ENCODE peak calls at places on chromosomes 5 and 9, in eight cellular contexts. One of them, this sample, is unnamed.

GRCh38 chr9:33124046-33124445 is 43.1 kb downstream of the B4GALT1 start:
- DNase-seq in progenitor cell of endocrine pancreas: no peak
- DNase-seq in bronchial epithelial cell: no peak
- DNase-seq in ACHN: no peak
- DNase-seq in heart right ventricle: no peak
- DNase-seq in nephron progenitor cell: no peak
- DNase-seq in right cardiac atrium: no peak
- DNase-seq in upper lobe of right lung: no peak
- DNase-seq in this sample: no peak

GRCh38 chr5:141234109-141234508 is 11.0 kb downstream of the PCDHB14 start:
- DNase-seq in upper lobe of right lung: no peak
- DNase-seq in nephron progenitor cell: no peak
- DNase-seq in progenitor cell of endocrine pancreas: no peak
- DNase-seq in bronchial epithelial cell: no peak
- DNase-seq in heart right ventricle: no peak
- DNase-seq in right cardiac atrium: no peak
- DNase-seq in ACHN: no peak
- DNase-seq in this sample: no peak

GRCh38 chr9:38375572-38375963 is 16.9 kb upstream of the ALDH1B1 start:
- DNase-seq in bronchial epithelial cell: no peak
- DNase-seq in progenitor cell of endocrine pancreas: no peak
- DNase-seq in ACHN: no peak
- DNase-seq in upper lobe of right lung: no peak
- DNase-seq in heart right ventricle: no peak
- DNase-seq in right cardiac atrium: no peak
- DNase-seq in nephron progenitor cell: no peak
- DNase-seq in this sample: no peak

GRCh38 chr9:71764438-71764837 is 3.9 kb downstream of the CEMIP2 start:
- DNase-seq in ACHN: no peak
- DNase-seq in progenitor cell of endocrine pancreas: no peak
- DNase-seq in nephron progenitor cell: no peak
- DNase-seq in right cardiac atrium: no peak
- DNase-seq in bronchial epithelial cell: no peak
- DNase-seq in upper lobe of right lung: no peak
- DNase-seq in heart right ventricle: no peak
- DNase-seq in this sample: no peak

GRCh38 chr5:158390556-158390955 is 531.6 kb upstream of the CLINT1 start:
- DNase-seq in bronchial epithelial cell: peak
- DNase-seq in progenitor cell of endocrine pancreas: no peak
- DNase-seq in upper lobe of right lung: no peak
- DNase-seq in nephron progenitor cell: no peak
- DNase-seq in right cardiac atrium: no peak
- DNase-seq in ACHN: no peak
- DNase-seq in heart right ventricle: no peak
- DNase-seq in this sample: no peak

GRCh38 chr9:126162611-126163381 is 163.8 kb upstream of the MVB12B start:
- DNase-seq in nephron progenitor cell: no peak
- DNase-seq in heart right ventricle: no peak
- DNase-seq in upper lobe of right lung: peak
- DNase-seq in bronchial epithelial cell: no peak
- DNase-seq in right cardiac atrium: no peak
- DNase-seq in progenitor cell of endocrine pancreas: no peak
- DNase-seq in ACHN: no peak
- DNase-seq in this sample: no peak

GRCh38 chr5:111676496-111676895 is 80.5 kb downstream of the NREP start:
- DNase-seq in bronchial epithelial cell: no peak
- DNase-seq in ACHN: no peak
- DNase-seq in upper lobe of right lung: no peak
- DNase-seq in right cardiac atrium: no peak
- DNase-seq in progenitor cell of endocrine pancreas: no peak
- DNase-seq in heart right ventricle: no peak
- DNase-seq in nephron progenitor cell: no peak
- DNase-seq in this sample: no peak

GRCh38 chr5:67548520-67549262 is 352.1 kb upstream of the CD180 start:
- DNase-seq in right cardiac atrium: no peak
- DNase-seq in heart right ventricle: no peak
- DNase-seq in nephron progenitor cell: no peak
- DNase-seq in bronchial epithelial cell: no peak
- DNase-seq in upper lobe of right lung: no peak
- DNase-seq in ACHN: no peak
- DNase-seq in progenitor cell of endocrine pancreas: no peak
- DNase-seq in this sample: no peak

GRCh38 chr9:79687131-79687447 is 115.3 kb downstream of the TLE4 start:
- DNase-seq in nephron progenitor cell: no peak
- DNase-seq in right cardiac atrium: no peak
- DNase-seq in upper lobe of right lung: no peak
- DNase-seq in heart right ventricle: no peak
- DNase-seq in bronchial epithelial cell: no peak
- DNase-seq in ACHN: no peak
- DNase-seq in progenitor cell of endocrine pancreas: no peak
- DNase-seq in this sample: no peak

GRCh38 chr9:89639367-89639795 is 34.6 kb downstream of the GADD45G start:
- DNase-seq in upper lobe of right lung: no peak
- DNase-seq in progenitor cell of endocrine pancreas: no peak
- DNase-seq in bronchial epithelial cell: no peak
- DNase-seq in right cardiac atrium: peak
- DNase-seq in nephron progenitor cell: no peak
- DNase-seq in heart right ventricle: peak
- DNase-seq in ACHN: no peak
- DNase-seq in this sample: no peak

GRCh38 chr5:1204693-1205242 is 3.4 kb downstream of the SLC6A19 start:
- DNase-seq in nephron progenitor cell: peak
- DNase-seq in upper lobe of right lung: no peak
- DNase-seq in right cardiac atrium: peak
- DNase-seq in ACHN: peak
- DNase-seq in bronchial epithelial cell: peak
- DNase-seq in progenitor cell of endocrine pancreas: no peak
- DNase-seq in heart right ventricle: peak
- DNase-seq in this sample: no peak

GRCh38 chr5:135246605-135246922 is 152.5 kb downstream of the MACROH2A1 start:
- DNase-seq in nephron progenitor cell: no peak
- DNase-seq in bronchial epithelial cell: no peak
- DNase-seq in ACHN: no peak
- DNase-seq in progenitor cell of endocrine pancreas: no peak
- DNase-seq in heart right ventricle: no peak
- DNase-seq in right cardiac atrium: no peak
- DNase-seq in upper lobe of right lung: peak
- DNase-seq in this sample: no peak

GRCh38 chr5:11973469-11973868 is 69.2 kb upstream of the CTNND2 start:
- DNase-seq in progenitor cell of endocrine pancreas: no peak
- DNase-seq in upper lobe of right lung: no peak
- DNase-seq in bronchial epithelial cell: peak
- DNase-seq in right cardiac atrium: no peak
- DNase-seq in nephron progenitor cell: no peak
- DNase-seq in heart right ventricle: no peak
- DNase-seq in ACHN: no peak
- DNase-seq in this sample: no peak

GRCh38 chr5:555058-555623 is 30.9 kb upstream of the SLC9A3 start:
- DNase-seq in nephron progenitor cell: no peak
- DNase-seq in progenitor cell of endocrine pancreas: peak
- DNase-seq in upper lobe of right lung: no peak
- DNase-seq in bronchial epithelial cell: no peak
- DNase-seq in right cardiac atrium: no peak
- DNase-seq in ACHN: no peak
- DNase-seq in heart right ventricle: no peak
- DNase-seq in this sample: no peak

GRCh38 chr5:15929616-15930303 is 249.8 kb downstream of the MARCHF11 start:
- DNase-seq in heart right ventricle: no peak
- DNase-seq in progenitor cell of endocrine pancreas: no peak
- DNase-seq in right cardiac atrium: no peak
- DNase-seq in ACHN: no peak
- DNase-seq in upper lobe of right lung: no peak
- DNase-seq in nephron progenitor cell: no peak
- DNase-seq in bronchial epithelial cell: no peak
- DNase-seq in this sample: no peak

GRCh38 chr9:21624675-21625477 is 142.8 kb upstream of the IFNE start:
- DNase-seq in progenitor cell of endocrine pancreas: no peak
- DNase-seq in upper lobe of right lung: no peak
- DNase-seq in heart right ventricle: no peak
- DNase-seq in ACHN: no peak
- DNase-seq in right cardiac atrium: no peak
- DNase-seq in bronchial epithelial cell: no peak
- DNase-seq in nephron progenitor cell: no peak
- DNase-seq in this sample: no peak

GRCh38 chr9:131885144-131885609 is 145.3 kb upstream of the RAPGEF1 start:
- DNase-seq in ACHN: no peak
- DNase-seq in heart right ventricle: peak
- DNase-seq in right cardiac atrium: peak
- DNase-seq in progenitor cell of endocrine pancreas: no peak
- DNase-seq in bronchial epithelial cell: no peak
- DNase-seq in upper lobe of right lung: peak
- DNase-seq in nephron progenitor cell: no peak
- DNase-seq in this sample: peak

GRCh38 chr9:79382468-79382867 is 189.3 kb upstream of the TLE4 start:
- DNase-seq in ACHN: no peak
- DNase-seq in right cardiac atrium: no peak
- DNase-seq in heart right ventricle: no peak
- DNase-seq in upper lobe of right lung: no peak
- DNase-seq in progenitor cell of endocrine pancreas: no peak
- DNase-seq in nephron progenitor cell: no peak
- DNase-seq in bronchial epithelial cell: peak
- DNase-seq in this sample: no peak

GRCh38 chr9:133119461-133120342 is 1.3 kb downstream of the RALGDS start:
- DNase-seq in ACHN: no peak
- DNase-seq in bronchial epithelial cell: peak
- DNase-seq in upper lobe of right lung: no peak
- DNase-seq in nephron progenitor cell: peak
- DNase-seq in heart right ventricle: peak
- DNase-seq in right cardiac atrium: peak
- DNase-seq in progenitor cell of endocrine pancreas: no peak
- DNase-seq in this sample: no peak

GRCh38 chr5:171336486-171337206 is 27.6 kb downstream of the TLX3 start:
- DNase-seq in ACHN: peak
- DNase-seq in right cardiac atrium: peak
- DNase-seq in progenitor cell of endocrine pancreas: no peak
- DNase-seq in bronchial epithelial cell: peak
- DNase-seq in nephron progenitor cell: peak
- DNase-seq in upper lobe of right lung: no peak
- DNase-seq in heart right ventricle: no peak
- DNase-seq in this sample: peak

GRCh38 chr9:12629091-12629490 is 64.1 kb upstream of the TYRP1 start:
- DNase-seq in progenitor cell of endocrine pancreas: no peak
- DNase-seq in nephron progenitor cell: no peak
- DNase-seq in upper lobe of right lung: no peak
- DNase-seq in ACHN: no peak
- DNase-seq in bronchial epithelial cell: no peak
- DNase-seq in right cardiac atrium: no peak
- DNase-seq in heart right ventricle: no peak
- DNase-seq in this sample: no peak

GRCh38 chr5:140189977-140190867 is 15.2 kb downstream of the CYSTM1 start:
- DNase-seq in right cardiac atrium: no peak
- DNase-seq in upper lobe of right lung: no peak
- DNase-seq in ACHN: peak
- DNase-seq in heart right ventricle: no peak
- DNase-seq in bronchial epithelial cell: peak
- DNase-seq in progenitor cell of endocrine pancreas: no peak
- DNase-seq in nephron progenitor cell: no peak
- DNase-seq in this sample: peak

GRCh38 chr5:71922584-71923106 is 184.6 kb upstream of the MAP1B start:
- DNase-seq in upper lobe of right lung: no peak
- DNase-seq in ACHN: peak
- DNase-seq in nephron progenitor cell: no peak
- DNase-seq in bronchial epithelial cell: peak
- DNase-seq in progenitor cell of endocrine pancreas: no peak
- DNase-seq in right cardiac atrium: no peak
- DNase-seq in heart right ventricle: no peak
- DNase-seq in this sample: no peak

GRCh38 chr5:56950626-56951130 is 1.2 kb downstream of the MIER3 start:
- DNase-seq in heart right ventricle: peak
- DNase-seq in bronchial epithelial cell: peak
- DNase-seq in progenitor cell of endocrine pancreas: no peak
- DNase-seq in ACHN: peak
- DNase-seq in right cardiac atrium: peak
- DNase-seq in nephron progenitor cell: peak
- DNase-seq in upper lobe of right lung: peak
- DNase-seq in this sample: peak